ENCODE peak calls at places on chromosome 13, in eight cellular contexts. A is tibial nerve, O is HepG2, B is ovary, D is transverse colon, L is A549, J is esophagus muscularis mucosa, X is stomach. E is an unnamed sample.

GRCh38 chr13:108769213-108770070 is 140.0 kb downstream of the MYO16 start:
- DNase-seq in A (no peak), O (no peak), B (no peak), D (no peak), L (peak), J (no peak), X (no peak), E (no peak)

GRCh38 chr13:73248711-73249580 is 190.1 kb downstream of the KLF5 start:
- DNase-seq in A (no peak), O (no peak), B (no peak), D (no peak), L (no peak), J (no peak), X (peak), E (no peak)

GRCh38 chr13:21673592-21674270 is 2.9 kb downstream of the FGF9 start:
- DNase-seq in A (no peak), O (no peak), B (no peak), D (peak), L (peak), J (no peak), X (peak), E (no peak)

GRCh38 chr13:112740502-112741131 is 50.8 kb downstream of the ATP11A start:
- DNase-seq in A (peak), O (no peak), B (peak), D (peak), L (no peak), J (no peak), X (peak), E (peak)

GRCh38 chr13:46721054-46721453 is 75.9 kb downstream of the ESD start:
- DNase-seq in A (no peak), O (peak), B (peak), D (peak), L (peak), J (no peak), X (peak), E (no peak)

GRCh38 chr13:99214232-99214631 is 13.6 kb downstream of the UBAC2 start:
- DNase-seq in A (no peak), O (no peak), B (no peak), D (no peak), L (no peak), J (peak), X (no peak), E (no peak)

GRCh38 chr13:23381877-23382276 is 51.6 kb downstream of the SACS start:
- DNase-seq in A (no peak), O (no peak), B (no peak), D (no peak), L (no peak), J (no peak), X (no peak), E (no peak)

GRCh38 chr13:108859202-108860012 is 230.0 kb downstream of the MYO16 start:
- DNase-seq in A (no peak), O (no peak), B (no peak), D (no peak), L (no peak), J (no peak), X (no peak), E (no peak)

GRCh38 chr13:50706505-50706904 is 137.0 kb downstream of the DLEU7 start:
- DNase-seq in A (no peak), O (no peak), B (no peak), D (no peak), L (no peak), J (no peak), X (no peak), E (no peak)

GRCh38 chr13:38462605-38463004 is 113.0 kb downstream of the UFM1 start:
- DNase-seq in A (no peak), O (no peak), B (no peak), D (no peak), L (no peak), J (no peak), X (no peak), E (no peak)

GRCh38 chr13:94886191-94886590 is 173.8 kb upstream of the SOX21 start:
- DNase-seq in A (no peak), O (no peak), B (no peak), D (no peak), L (no peak), J (no peak), X (no peak), E (no peak)

GRCh38 chr13:76522083-76522755 is 364.0 kb downstream of the KCTD12 start:
- DNase-seq in A (no peak), O (no peak), B (no peak), D (no peak), L (no peak), J (no peak), X (no peak), E (no peak)

GRCh38 chr13:27964741-27965323 is 4.3 kb downstream of the CDX2 start:
- DNase-seq in A (no peak), O (no peak), B (no peak), D (no peak), L (no peak), J (no peak), X (no peak), E (no peak)

GRCh38 chr13:73292127-73292526 is 233.3 kb downstream of the KLF5 start:
- DNase-seq in A (no peak), O (no peak), B (no peak), D (no peak), L (no peak), J (no peak), X (no peak), E (no peak)

GRCh38 chr13:52686381-52686780 is 33.7 kb downstream of the SUGT1 start:
- DNase-seq in A (no peak), O (no peak), B (no peak), D (no peak), L (no peak), J (no peak), X (no peak), E (no peak)

GRCh38 chr13:29454931-29455481 is 140.5 kb downstream of the SLC7A1 start:
- DNase-seq in A (no peak), O (peak), B (no peak), D (no peak), L (peak), J (peak), X (no peak), E (no peak)
- TF ChIP-seq EP300 in A (no peak), O (no peak), B (no peak), D (no peak), L (no peak), J (no peak), X (no peak), E (no peak)

DNA sequence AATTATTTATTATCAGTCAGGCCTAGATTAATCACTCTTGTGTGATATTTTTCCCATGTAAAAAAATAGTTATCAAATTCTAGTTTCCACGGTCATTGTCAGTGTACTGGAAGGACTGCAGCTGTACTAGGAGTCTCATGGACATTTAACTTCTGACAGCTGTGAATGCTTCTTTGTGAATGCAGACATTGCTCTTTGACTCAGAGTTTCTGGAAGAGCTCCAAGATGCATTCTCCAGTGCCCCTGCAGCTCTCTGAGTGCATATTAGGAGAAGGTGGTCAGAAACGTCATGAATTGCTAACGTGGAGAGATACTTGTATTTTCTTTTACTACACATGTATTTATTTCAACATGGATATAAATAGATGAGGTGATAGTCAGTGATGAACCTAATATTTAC is 9.7 kb upstream of the SLITRK5 start:
- DNase-seq in A (no peak), O (no peak), B (no peak), D (no peak), L (no peak), J (no peak), X (no peak), E (no peak)
- TF ChIP-seq EP300 in A (no peak), O (no peak), B (no peak), D (no peak), L (no peak), J (no peak), X (no peak), E (no peak)

GRCh38 chr13:106709509-106709908 is 141.6 kb upstream of the ARGLU1 start:
- DNase-seq in A (no peak), O (no peak), B (no peak), D (no peak), L (no peak), J (no peak), X (no peak), E (no peak)
- TF ChIP-seq EP300 in A (peak), O (no peak), B (no peak), D (no peak), L (no peak), J (no peak), X (no peak), E (no peak)

DNA sequence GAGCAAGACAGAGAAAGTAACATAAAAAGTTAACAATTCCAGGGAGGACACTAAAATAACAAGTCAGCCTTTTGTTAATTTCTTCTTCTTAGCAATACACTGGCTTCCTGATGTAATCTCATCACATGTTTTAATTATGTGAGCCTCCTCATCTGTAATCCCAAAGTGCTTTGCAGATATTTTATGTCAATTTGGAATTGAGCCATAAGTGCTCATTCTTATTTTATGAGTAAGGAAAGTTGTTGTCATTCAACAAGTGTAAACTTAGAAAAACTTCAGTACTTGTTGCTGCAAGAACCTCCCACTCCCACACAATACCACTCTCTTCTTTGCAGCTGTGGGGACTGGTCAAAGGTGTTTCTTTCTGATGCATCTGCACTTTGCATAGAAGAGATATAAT is 223.6 kb downstream of the GPC6 start:
- DNase-seq in A (no peak), O (no peak), B (no peak), D (no peak), L (no peak), J (no peak), X (no peak), E (no peak)
- TF ChIP-seq EP300 in A (no peak), O (no peak), B (no peak), D (no peak), L (no peak), J (no peak), X (no peak), E (no peak)